ENCODE peak calls at places on chromosomes 6 and 20, in seven cellular contexts. J, A, W, N, E, Z and B are unnamed samples.

GRCh38 chr20:17682103-17682888 is at the start of gene RRBP1:
- DNase-seq in E (peak), A (peak), Z (peak), W (peak), J (peak), N (peak), B (peak)

GRCh38 chr6:28683945-28684538 is 158.4 kb downstream of the GPX5 start:
- DNase-seq in Z (no peak), W (no peak), J (peak), E (no peak), N (no peak), A (peak), B (peak)

GRCh38 chr20:62345681-62346370 is 21.3 kb downstream of the LAMA5 start:
- DNase-seq in J (no peak), N (no peak), W (no peak), Z (no peak), E (no peak), A (no peak), B (no peak)

GRCh38 chr6:39850897-39851296 is 58.7 kb downstream of the DAAM2 start:
- DNase-seq in A (no peak), E (no peak), Z (no peak), W (no peak), J (no peak), N (no peak), B (no peak)

GRCh38 chr20:43579861-43580793 is 10.6 kb upstream of the IFT52 start:
- DNase-seq in W (no peak), Z (no peak), J (no peak), E (no peak), N (no peak), A (no peak), B (no peak)

GRCh38 chr6:135280375-135281136 is 99.4 kb downstream of the MYB start:
- DNase-seq in E (no peak), N (no peak), Z (no peak), W (no peak), J (peak), A (peak), B (peak)

GRCh38 chr6:31139599-31139998 is 733 bp upstream of the PSORS1C2 start:
- DNase-seq in E (no peak), A (no peak), N (no peak), W (no peak), J (peak), Z (no peak), B (no peak)

GRCh38 chr6:38264605-38265004 is 375.1 kb downstream of the BTBD9 start:
- DNase-seq in W (no peak), A (no peak), N (no peak), E (no peak), J (no peak), Z (no peak), B (no peak)

GRCh38 chr6:48037946-48038345 is 73.1 kb downstream of the PTCHD4 start:
- DNase-seq in Z (no peak), J (no peak), A (no peak), N (no peak), E (no peak), W (no peak), B (no peak)

GRCh38 chr6:75849329-75850025 is 100.4 kb downstream of the MYO6 start:
- DNase-seq in A (no peak), E (no peak), J (no peak), N (no peak), Z (no peak), W (no peak), B (no peak)

GRCh38 chr6:138105880-138106664 is 1.1 kb downstream of the PERP start:
- DNase-seq in J (no peak), Z (no peak), W (no peak), E (no peak), N (no peak), A (no peak), B (peak)

GRCh38 chr20:60389882-60390281 is 431.7 kb downstream of the CDH26 start:
- DNase-seq in J (no peak), Z (no peak), E (no peak), N (no peak), W (no peak), A (no peak), B (no peak)

GRCh38 chr6:39785281-39785680 is 6.9 kb upstream of the DAAM2 start:
- DNase-seq in E (no peak), W (no peak), Z (no peak), J (no peak), N (no peak), A (no peak), B (no peak)

GRCh38 chr6:89385156-89385667 is 26.9 kb downstream of the RRAGD start:
- DNase-seq in A (no peak), E (no peak), N (no peak), J (no peak), Z (no peak), W (no peak), B (peak)

GRCh38 chr6:90311569-90311968 is 14.9 kb upstream of the BACH2 start:
- DNase-seq in A (no peak), J (no peak), N (no peak), W (no peak), E (no peak), Z (no peak), B (no peak)

GRCh38 chr6:39777218-39777617 is 15.0 kb upstream of the DAAM2 start:
- DNase-seq in N (no peak), J (no peak), W (no peak), Z (no peak), E (no peak), A (no peak), B (no peak)

GRCh38 chr20:34663213-34663943 is 13.5 kb downstream of the PIGU start:
- DNase-seq in J (no peak), N (no peak), A (no peak), E (no peak), W (no peak), Z (no peak), B (no peak)

GRCh38 chr20:53064935-53065334 is 92.8 kb downstream of the TSHZ2 start:
- DNase-seq in J (no peak), N (no peak), Z (no peak), A (no peak), W (no peak), E (no peak), B (no peak)

GRCh38 chr6:129501401-129502051 is 208.5 kb downstream of the ARHGAP18 start:
- DNase-seq in N (no peak), J (peak), Z (peak), E (no peak), A (no peak), W (no peak), B (no peak)

GRCh38 chr6:112026933-112027332 is 27.0 kb upstream of the CCN6 start:
- DNase-seq in J (no peak), W (no peak), Z (no peak), E (no peak), A (no peak), N (no peak), B (no peak)

GRCh38 chr6:45105170-45105820 is 222.8 kb upstream of the RUNX2 start:
- DNase-seq in Z (no peak), N (no peak), A (no peak), E (no peak), J (peak), W (no peak), B (no peak)

GRCh38 chr20:51131806-51132205 is 108.9 kb upstream of the KCNG1 start:
- DNase-seq in Z (no peak), N (no peak), E (no peak), A (no peak), W (no peak), J (no peak), B (peak)

GRCh38 chr6:2718334-2719052 is 32.2 kb downstream of the MYLK4 start:
- DNase-seq in E (no peak), Z (no peak), N (no peak), W (no peak), A (no peak), J (no peak), B (no peak)

GRCh38 chr20:56636701-56637100 is 7.6 kb downstream of the TFAP2C start:
- DNase-seq in W (no peak), E (no peak), N (no peak), J (peak), A (no peak), Z (no peak), B (no peak)

GRCh38 chr20:48178607-48179006 is 393.3 kb upstream of the SULF2 start:
- DNase-seq in Z (no peak), W (no peak), J (no peak), E (no peak), N (no peak), A (no peak), B (no peak)

GRCh38 chr6:27414996-27415395 is 26.4 kb downstream of the ZNF391 start:
- DNase-seq in W (no peak), Z (no peak), E (no peak), A (no peak), J (no peak), N (no peak), B (no peak)

GRCh38 chr6:44672838-44673237 is 285.3 kb downstream of the CDC5L start:
- DNase-seq in A (no peak), J (no peak), E (no peak), W (no peak), Z (no peak), N (no peak), B (no peak)

GRCh38 chr6:17986656-17987575 is 519 bp downstream of the KIF13A start:
- DNase-seq in Z (peak), J (peak), A (no peak), E (no peak), W (no peak), N (peak), B (peak)

GRCh38 chr20:62895539-62895938 is 30.8 kb downstream of the DIDO1 start:
- DNase-seq in J (no peak), Z (no peak), E (no peak), N (no peak), A (no peak), W (no peak), B (no peak)

GRCh38 chr6:89970609-89971337 is 76.5 kb downstream of the GJA10 start:
- DNase-seq in J (peak), N (no peak), A (peak), W (no peak), E (no peak), Z (no peak), B (peak)

GRCh38 chr20:36604952-36605308 is 649 bp upstream of the RAB5IF start:
- DNase-seq in A (no peak), W (peak), N (no peak), Z (no peak), E (peak), J (no peak), B (no peak)

GRCh38 chr6:139891471-139891870 is 517.0 kb upstream of the CITED2 start:
- DNase-seq in J (no peak), E (no peak), N (no peak), A (no peak), W (no peak), Z (no peak), B (no peak)

GRCh38 chr20:49750611-49751396 is 37.1 kb upstream of the B4GALT5 start:
- DNase-seq in W (no peak), Z (no peak), N (peak), A (no peak), J (no peak), E (no peak), B (no peak)

GRCh38 chr6:85945454-85946185 is 302.9 kb upstream of the SYNCRIP start:
- DNase-seq in N (no peak), E (no peak), W (no peak), J (no peak), A (no peak), Z (no peak), B (peak)

GRCh38 chr6:82178084-82178758 is 69.3 kb downstream of the IBTK start:
- DNase-seq in N (no peak), A (no peak), E (no peak), J (peak), W (no peak), Z (no peak), B (peak)